ENCODE peak calls at places on chromosomes 7 and 10, in seven cellular contexts. K is epithelial cell of esophagus, X is left ventricle myocardium inferior, I is fibroblast of lung, Z is AG04450, Y is IMR-90, N is lower leg skin. J is an unnamed sample.

GRCh38 chr10:122299423-122300075 is 28.5 kb downstream of the BTBD16 start:
- DNase-seq in Z (no peak), X (no peak), I (no peak), N (peak; percentile 9), Y (no peak), K (no peak), J (no peak)

GRCh38 chr7:131197920-131198610 is 129.6 kb upstream of the MKLN1 start:
- DNase-seq in N (no peak), X (no peak), Y (peak; percentile 44), Z (no peak), I (peak; percentile 82), K (no peak), J (peak; percentile 61)

GRCh38 chr10:55062349-55062748 is 261.3 kb upstream of the PCDH15 start:
- DNase-seq in X (no peak), K (no peak), I (no peak), N (no peak), Y (no peak), Z (no peak), J (no peak)

GRCh38 chr7:103851357-103851756 is 138.1 kb downstream of the RELN start:
- DNase-seq in Y (peak; percentile 53), N (no peak), K (peak; percentile 42), I (peak; percentile 5), X (no peak), Z (peak; percentile 0), J (no peak)

GRCh38 chr10:12214763-12215218 is 18.8 kb downstream of the CDC123 start:
- DNase-seq in I (peak; percentile 47), N (peak; percentile 32), X (no peak), Z (peak; percentile 24), K (peak; percentile 62), Y (peak; percentile 64), J (peak; percentile 35)

GRCh38 chr7:23242321-23242720 is 4.3 kb upstream of the GPNMB start:
- DNase-seq in K (peak; percentile 87), Z (no peak), N (peak; percentile 58), Y (peak; percentile 11), X (no peak), I (peak; percentile 15), J (no peak)

GRCh38 chr7:92797693-92798092 is 38.7 kb downstream of the CDK6 start:
- DNase-seq in Y (peak; percentile 64), X (no peak), K (peak; percentile 49), I (peak; percentile 44), Z (no peak), N (no peak), J (no peak)

GRCh38 chr10:26881600-26882331 is 21.0 kb upstream of the ABI1 start:
- DNase-seq in K (peak; percentile 78), I (peak; percentile 56), Y (peak; percentile 76), N (no peak), X (no peak), Z (peak; percentile 36), J (peak; percentile 38)

GRCh38 chr7:128909605-128910568 is 622 bp downstream of the KCP start:
- DNase-seq in Y (peak; percentile 23), I (peak; percentile 42), X (no peak), K (peak; percentile 58), Z (peak; percentile 10), N (no peak), J (no peak)

GRCh38 chr7:93968911-93969620 is 35.1 kb downstream of the BET1 start:
- DNase-seq in K (no peak), I (peak; percentile 31), N (no peak), Z (no peak), X (no peak), Y (no peak), J (no peak)

GRCh38 chr10:49272251-49273081 is 26.5 kb upstream of the C10orf71 start:
- DNase-seq in Z (no peak), I (no peak), K (no peak), Y (peak; percentile 4), N (no peak), X (peak; percentile 73), J (no peak)

GRCh38 chr10:24897326-24897926 is 55.0 kb downstream of the PRTFDC1 start:
- DNase-seq in N (no peak), Y (peak; percentile 78), I (peak; percentile 82), Z (no peak), X (no peak), K (peak; percentile 24), J (no peak)

GRCh38 chr10:93652857-93653256 is 40.5 kb downstream of the PDE6C start:
- DNase-seq in Y (peak; percentile 11), K (peak; percentile 68), N (no peak), I (peak; percentile 66), Z (no peak), X (no peak), J (no peak)

GRCh38 chr10:36468620-36469019 is 656.8 kb upstream of the ANKRD30A start:
- DNase-seq in I (no peak), K (peak; percentile 85), Y (no peak), N (no peak), X (no peak), Z (no peak), J (no peak)

GRCh38 chr7:157538321-157538720 is 201.5 kb downstream of the DNAJB6 start:
- DNase-seq in I (no peak), Z (no peak), X (no peak), Y (no peak), N (no peak), K (no peak), J (no peak)

GRCh38 chr10:5434017-5434753 is 21.8 kb downstream of the NET1 start:
- DNase-seq in Z (no peak), N (no peak), K (peak; percentile 66), Y (peak; percentile 81), X (no peak), I (peak; percentile 81), J (no peak)

GRCh38 chr10:71266918-71267442 is 52.1 kb upstream of the SLC29A3 start:
- DNase-seq in Z (no peak), K (no peak), X (no peak), Y (peak; percentile 41), I (no peak), N (no peak), J (no peak)

GRCh38 chr7:94300176-94300835 is 94.4 kb upstream of the COL1A2 start:
- DNase-seq in K (peak; percentile 1), N (no peak), I (peak; percentile 37), X (no peak), Y (no peak), Z (no peak), J (no peak)

GRCh38 chr7:87628780-87629569 is 777 bp downstream of the RUNDC3B start:
- DNase-seq in Z (no peak), Y (no peak), X (no peak), K (peak; percentile 57), N (no peak), I (peak; percentile 15), J (no peak)

GRCh38 chr10:79027147-79028055 is 41.4 kb upstream of the ZMIZ1 start:
- DNase-seq in I (no peak), Z (no peak), Y (no peak), K (no peak), X (no peak), N (no peak), J (no peak)

GRCh38 chr7:128940494-128941322 is 3.0 kb downstream of the IRF5 start:
- DNase-seq in Z (no peak), N (peak; percentile 49), X (peak; percentile 66), I (no peak), Y (no peak), K (no peak), J (no peak)

DNA sequence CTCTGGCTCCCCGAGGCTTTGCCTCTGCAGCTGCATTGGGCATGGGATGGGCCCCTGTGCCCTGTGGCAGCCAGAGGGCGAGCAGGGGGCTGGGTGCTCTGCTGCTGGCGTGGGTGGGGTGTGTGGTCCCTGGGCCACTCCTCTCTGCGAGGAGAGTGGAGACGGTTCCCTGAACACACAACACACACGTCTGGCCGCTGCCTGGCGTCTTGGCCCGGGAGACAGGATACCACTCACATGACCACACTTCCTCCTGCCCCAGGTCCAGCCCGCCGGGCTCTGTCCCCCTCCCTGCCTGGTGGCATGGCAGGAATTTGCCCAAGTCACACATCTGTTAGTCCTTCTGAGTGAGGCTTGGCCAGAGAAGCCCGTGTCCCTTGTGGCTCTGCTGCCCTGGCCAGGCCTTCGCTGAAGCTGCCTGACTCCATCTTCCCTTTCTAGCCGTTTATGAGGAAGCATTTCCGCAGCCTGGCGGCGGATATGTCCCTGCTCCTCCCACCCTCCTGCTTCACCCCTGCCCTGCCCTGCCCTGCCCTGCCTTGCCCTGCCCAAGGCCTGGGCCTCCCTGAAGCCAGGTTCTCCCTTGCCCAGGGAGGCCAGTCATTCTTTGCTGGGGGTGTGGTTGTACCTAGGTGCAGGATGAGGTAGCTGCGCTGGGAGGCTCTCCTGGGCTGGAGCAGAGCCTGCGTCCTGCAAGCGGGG is 3.0 kb downstream of the BRI3 start:
- DNase-seq in I (peak; percentile 77), N (peak; percentile 79), Z (no peak), K (peak; percentile 80), Y (peak; percentile 42), X (peak; percentile 82), J (peak; percentile 50)
- TF ChIP-seq CTCF in I (no peak), N (no peak), Z (no peak), K (no peak), Y (no peak), X (peak; percentile 27), J (peak; percentile 24)

GRCh38 chr10:20221353-20221752 is 405.1 kb downstream of the PLXDC2 start:
- DNase-seq in K (no peak), Z (no peak), X (no peak), N (no peak), Y (no peak), I (no peak), J (no peak)

DNA sequence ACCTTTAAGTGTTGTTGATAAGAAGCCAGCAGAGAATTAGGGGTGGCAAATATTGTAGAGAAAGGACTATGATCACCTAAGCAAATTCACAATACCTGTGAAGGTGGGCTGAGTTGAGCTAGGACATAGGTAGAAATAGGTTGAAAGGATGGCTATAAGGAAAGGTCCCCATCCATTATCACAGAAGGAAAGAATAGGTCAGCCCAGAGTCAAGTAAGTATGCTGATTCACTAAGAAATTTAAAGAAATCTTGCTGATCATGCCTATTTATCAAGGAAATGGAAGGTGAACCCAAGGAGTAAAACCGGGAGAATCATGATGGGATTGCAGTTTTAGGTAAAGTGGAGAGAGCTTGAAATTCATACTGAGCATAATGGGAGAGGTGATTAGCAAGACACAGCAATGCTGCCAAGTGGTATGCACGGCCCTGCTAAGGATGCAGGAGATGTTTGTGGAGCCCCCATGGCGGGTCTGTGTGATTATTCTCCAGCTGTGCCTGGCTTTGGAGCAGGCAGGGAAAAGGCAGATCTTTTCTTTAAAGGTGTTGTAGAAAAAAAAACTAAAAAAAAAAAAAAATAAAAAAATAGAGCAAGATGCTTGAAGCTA is 399.4 kb downstream of the PLXDC2 start:
- DNase-seq in N (no peak), K (no peak), X (no peak), Z (no peak), I (no peak), Y (no peak), J (no peak)
- H3K4me3 ChIP-seq in N (no peak overlapping the region), K (no peak overlapping the region), X (no peak overlapping the region), Z (no peak overlapping the region), I (no peak overlapping the region), Y (no peak overlapping the region), J (no peak overlapping the region)

GRCh38 chr10:17737021-17737965 is 14.7 kb upstream of the TMEM236 start:
- DNase-seq in N (no peak), Y (peak; percentile 55), Z (peak; percentile 4), K (peak; percentile 49), X (peak; percentile 43), I (peak; percentile 34), J (no peak)
- TF ChIP-seq CTCF in N (no peak), Y (peak; percentile 63), Z (peak; percentile 61), K (peak; percentile 53), X (peak; percentile 72), I (peak; percentile 53), J (peak; percentile 42)

DNA sequence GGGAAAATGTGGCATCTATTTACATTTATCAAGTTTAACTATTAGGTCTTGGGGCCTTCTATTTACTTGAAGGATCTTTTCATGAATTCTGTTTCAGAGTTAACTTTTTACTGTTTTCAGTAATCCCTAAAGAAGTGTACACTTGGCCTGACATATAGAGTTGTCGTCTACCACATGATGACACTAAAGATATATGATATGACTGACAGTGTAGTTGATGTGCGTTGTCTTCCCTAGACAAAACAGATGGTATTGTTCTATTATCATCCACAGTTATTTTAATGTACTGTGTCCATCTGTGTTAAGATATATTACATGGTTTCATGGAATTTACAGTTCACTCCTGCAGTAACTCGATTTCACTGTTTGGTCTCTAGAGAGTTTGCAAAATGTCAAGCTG is 18.0 kb downstream of the FOXP2 start:
- DNase-seq in K (no peak), X (no peak), Z (no peak), N (no peak), I (no peak), Y (no peak), J (no peak)
- H3K4me3 ChIP-seq in K (no peak overlapping the region), X (no peak overlapping the region), Z (no peak overlapping the region), N (no peak overlapping the region), I (no peak overlapping the region), Y (no peak overlapping the region), J (no peak overlapping the region)

J was measured in AG09309.